ENCODE peak calls at places on chromosomes 16 and 17, in six cellular contexts. One of them, this sample, is unnamed.

GRCh38 chr16:81003610-81004460 is 2.9 kb downstream of the CMC2 start:
- DNase-seq in H9: no peak
- DNase-seq in heart right ventricle: no peak
- DNase-seq in MM.1S: peak; percentile 15
- DNase-seq in pancreas: no peak
- DNase-seq in mammary epithelial cell: peak; percentile 3
- DNase-seq in this sample: peak; percentile 6

GRCh38 chr17:82096709-82097186 is 1.3 kb downstream of the FASN start:
- DNase-seq in pancreas: peak; percentile 43
- DNase-seq in mammary epithelial cell: no peak
- DNase-seq in MM.1S: no peak
- DNase-seq in H9: no peak
- DNase-seq in heart right ventricle: no peak
- DNase-seq in this sample: no peak

GRCh38 chr17:8463089-8463488 is 27.4 kb downstream of the NDEL1 start:
- DNase-seq in pancreas: no peak
- DNase-seq in H9: no peak
- DNase-seq in heart right ventricle: no peak
- DNase-seq in mammary epithelial cell: peak; percentile 12
- DNase-seq in MM.1S: no peak
- DNase-seq in this sample: no peak

GRCh38 chr17:69581061-69581955 is 166.8 kb downstream of the MAP2K6 start:
- DNase-seq in H9: peak; percentile 34
- DNase-seq in mammary epithelial cell: no peak
- DNase-seq in heart right ventricle: peak; percentile 29
- DNase-seq in pancreas: no peak
- DNase-seq in MM.1S: peak; percentile 83
- DNase-seq in this sample: peak; percentile 50

GRCh38 chr17:29179232-29180036 is 764 bp downstream of the MYO18A start:
- DNase-seq in H9: peak; percentile 98
- DNase-seq in mammary epithelial cell: peak; percentile 85
- DNase-seq in heart right ventricle: peak; percentile 58
- DNase-seq in pancreas: peak; percentile 87
- DNase-seq in MM.1S: no peak
- DNase-seq in this sample: no peak

GRCh38 chr16:952321-952720 is 18.5 kb downstream of the LMF1 start:
- DNase-seq in H9: no peak
- DNase-seq in heart right ventricle: no peak
- DNase-seq in mammary epithelial cell: no peak
- DNase-seq in pancreas: no peak
- DNase-seq in MM.1S: no peak
- DNase-seq in this sample: no peak

GRCh38 chr16:3536851-3537250 is 36.0 kb downstream of the CLUAP1 start:
- DNase-seq in mammary epithelial cell: no peak
- DNase-seq in MM.1S: no peak
- DNase-seq in pancreas: no peak
- DNase-seq in heart right ventricle: peak; percentile 30
- DNase-seq in H9: no peak
- DNase-seq in this sample: no peak

GRCh38 chr16:4846503-4846900 is 586 bp downstream of the GLYR1 start:
- DNase-seq in heart right ventricle: peak; percentile 63
- DNase-seq in pancreas: no peak
- DNase-seq in mammary epithelial cell: peak; percentile 65
- DNase-seq in H9: peak; percentile 32
- DNase-seq in MM.1S: peak; percentile 60
- DNase-seq in this sample: peak; percentile 67

GRCh38 chr17:42680331-42680808 is 1.3 kb downstream of the CCR10 start:
- DNase-seq in mammary epithelial cell: no peak
- DNase-seq in H9: peak; percentile 75
- DNase-seq in pancreas: peak; percentile 64
- DNase-seq in heart right ventricle: peak; percentile 54
- DNase-seq in MM.1S: peak; percentile 7
- DNase-seq in this sample: no peak

GRCh38 chr17:11240041-11240801 is 792 bp upstream of the SHISA6 start:
- DNase-seq in heart right ventricle: peak; percentile 13
- DNase-seq in H9: peak; percentile 78
- DNase-seq in mammary epithelial cell: no peak
- DNase-seq in pancreas: no peak
- DNase-seq in MM.1S: no peak
- DNase-seq in this sample: no peak

GRCh38 chr17:76536511-76537287 is 810 bp downstream of the CYGB start:
- DNase-seq in mammary epithelial cell: no peak
- DNase-seq in MM.1S: no peak
- DNase-seq in heart right ventricle: no peak
- DNase-seq in H9: no peak
- DNase-seq in pancreas: no peak
- DNase-seq in this sample: no peak

GRCh38 chr16:1559446-1559975 is 26.0 kb downstream of the TMEM204 start:
- DNase-seq in pancreas: no peak
- DNase-seq in mammary epithelial cell: no peak
- DNase-seq in heart right ventricle: no peak
- DNase-seq in H9: no peak
- DNase-seq in MM.1S: no peak
- DNase-seq in this sample: no peak

GRCh38 chr17:13544292-13544691 is 57.4 kb downstream of the HS3ST3A1 start:
- DNase-seq in pancreas: no peak
- DNase-seq in MM.1S: no peak
- DNase-seq in mammary epithelial cell: peak; percentile 89
- DNase-seq in H9: no peak
- DNase-seq in heart right ventricle: no peak
- DNase-seq in this sample: peak; percentile 89

GRCh38 chr16:3607161-3607560 is 4.2 kb downstream of the SLX4 start:
- DNase-seq in pancreas: no peak
- DNase-seq in MM.1S: no peak
- DNase-seq in H9: no peak
- DNase-seq in mammary epithelial cell: no peak
- DNase-seq in heart right ventricle: no peak
- DNase-seq in this sample: no peak

GRCh38 chr16:17519556-17519955 is 48.8 kb upstream of the XYLT1 start:
- DNase-seq in pancreas: no peak
- DNase-seq in MM.1S: no peak
- DNase-seq in H9: no peak
- DNase-seq in mammary epithelial cell: no peak
- DNase-seq in heart right ventricle: no peak
- DNase-seq in this sample: no peak

GRCh38 chr17:60451071-60451470 is 28.8 kb downstream of the CHCT1 start:
- DNase-seq in pancreas: no peak
- DNase-seq in heart right ventricle: no peak
- DNase-seq in MM.1S: no peak
- DNase-seq in H9: no peak
- DNase-seq in mammary epithelial cell: no peak
- DNase-seq in this sample: no peak

GRCh38 chr16:48102083-48103008 is 53.4 kb downstream of the ABCC12 start:
- DNase-seq in MM.1S: no peak
- DNase-seq in mammary epithelial cell: no peak
- DNase-seq in pancreas: no peak
- DNase-seq in H9: no peak
- DNase-seq in heart right ventricle: no peak
- DNase-seq in this sample: no peak

GRCh38 chr17:42617956-42618431 is 8.5 kb downstream of the TUBG1 start:
- DNase-seq in heart right ventricle: no peak
- DNase-seq in pancreas: peak; percentile 50
- DNase-seq in MM.1S: peak; percentile 88
- DNase-seq in H9: no peak
- DNase-seq in mammary epithelial cell: peak; percentile 41
- DNase-seq in this sample: no peak

GRCh38 chr16:49986351-49987124 is 38.5 kb upstream of the CNEP1R1 start:
- DNase-seq in heart right ventricle: peak; percentile 7
- DNase-seq in MM.1S: no peak
- DNase-seq in H9: peak; percentile 39
- DNase-seq in pancreas: no peak
- DNase-seq in mammary epithelial cell: no peak
- DNase-seq in this sample: peak; percentile 68

GRCh38 chr17:14050616-14051015 is 18.7 kb upstream of the COX10 start:
- DNase-seq in H9: no peak
- DNase-seq in pancreas: no peak
- DNase-seq in mammary epithelial cell: no peak
- DNase-seq in heart right ventricle: no peak
- DNase-seq in MM.1S: no peak
- DNase-seq in this sample: no peak

GRCh38 chr17:46117117-46117516 is 76.1 kb downstream of the KANSL1 start:
- DNase-seq in heart right ventricle: no peak
- DNase-seq in H9: no peak
- DNase-seq in MM.1S: no peak
- DNase-seq in pancreas: no peak
- DNase-seq in mammary epithelial cell: no peak
- DNase-seq in this sample: no peak

GRCh38 chr16:56914896-56915295 is 17.0 kb upstream of the HERPUD1 start:
- DNase-seq in H9: no peak
- DNase-seq in MM.1S: no peak
- DNase-seq in pancreas: no peak
- DNase-seq in heart right ventricle: no peak
- DNase-seq in mammary epithelial cell: no peak
- DNase-seq in this sample: no peak

GRCh38 chr17:14575349-14575966 is 274.6 kb downstream of the HS3ST3B1 start:
- DNase-seq in heart right ventricle: no peak
- DNase-seq in mammary epithelial cell: peak; percentile 18
- DNase-seq in H9: no peak
- DNase-seq in MM.1S: no peak
- DNase-seq in pancreas: no peak
- DNase-seq in this sample: no peak

GRCh38 chr17:66633322-66633965 is 201.5 kb upstream of the CACNG5 start:
- DNase-seq in MM.1S: no peak
- DNase-seq in pancreas: no peak
- DNase-seq in H9: no peak
- DNase-seq in mammary epithelial cell: no peak
- DNase-seq in heart right ventricle: no peak
- DNase-seq in this sample: no peak

GRCh38 chr17:82876602-82877391 is 37.0 kb upstream of the ZNF750 start:
- DNase-seq in MM.1S: no peak
- DNase-seq in pancreas: peak; percentile 80
- DNase-seq in heart right ventricle: peak; percentile 82
- DNase-seq in mammary epithelial cell: peak; percentile 81
- DNase-seq in H9: peak; percentile 69
- DNase-seq in this sample: no peak

GRCh38 chr17:8726951-8727555 is 17.6 kb downstream of the CCDC42 start:
- DNase-seq in H9: peak; percentile 24
- DNase-seq in pancreas: no peak
- DNase-seq in mammary epithelial cell: peak; percentile 67
- DNase-seq in MM.1S: no peak
- DNase-seq in heart right ventricle: no peak
- DNase-seq in this sample: peak; percentile 37

DNA sequence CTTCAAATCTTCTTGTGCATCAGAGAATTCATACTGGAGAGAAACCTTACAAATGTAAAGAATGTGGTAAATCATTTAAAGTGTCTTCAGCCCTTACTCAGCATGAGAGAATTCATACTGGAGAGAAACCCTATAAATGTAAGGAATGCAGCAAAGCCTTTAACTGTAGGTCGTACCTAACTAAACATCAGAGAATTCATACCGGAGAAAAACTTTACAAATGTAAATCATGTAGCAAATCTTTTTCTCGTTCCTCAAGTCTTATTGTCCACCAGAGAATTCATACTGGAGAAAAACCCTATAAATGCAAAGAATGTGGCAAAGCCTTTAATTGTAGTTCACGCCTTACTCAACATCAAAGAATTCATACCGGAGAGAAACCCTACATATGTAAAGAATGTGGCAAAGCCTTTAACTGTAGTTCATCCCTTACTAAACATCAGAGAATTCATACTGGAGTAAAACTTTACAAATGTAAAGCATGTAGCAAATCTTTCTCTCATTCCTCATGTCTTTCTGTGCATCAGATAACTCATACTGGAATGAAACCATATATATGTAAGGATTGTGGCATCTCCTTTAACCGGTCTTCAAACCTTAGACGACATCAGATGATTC is 118.5 kb upstream of the ZNF267 start:
- DNase-seq in MM.1S: no peak
- DNase-seq in pancreas: no peak
- DNase-seq in H9: no peak
- DNase-seq in mammary epithelial cell: no peak
- DNase-seq in heart right ventricle: no peak
- DNase-seq in this sample: no peak
- H3K9me3 ChIP-seq in MM.1S: peaks cover 3% of the 10 kb centered on the region
- H3K9me3 ChIP-seq in pancreas: peaks cover 16% of the 10 kb centered on the region
- H3K9me3 ChIP-seq in H9: peaks cover 67% of the 10 kb centered on the region
- H3K9me3 ChIP-seq in mammary epithelial cell: peaks cover 56% of the 10 kb centered on the region
- H3K9me3 ChIP-seq in heart right ventricle: peaks cover 96% of the 10 kb centered on the region
- H3K9me3 ChIP-seq in this sample: peaks cover 21% of the 10 kb centered on the region

GRCh38 chr17:17684901-17685774 is 3.9 kb downstream of the RAI1 start:
- DNase-seq in H9: peak; percentile 64
- DNase-seq in pancreas: no peak
- DNase-seq in MM.1S: no peak
- DNase-seq in heart right ventricle: peak; percentile 64
- DNase-seq in mammary epithelial cell: peak; percentile 32
- DNase-seq in this sample: no peak
- H3K4me1 ChIP-seq in H9: peaks cover 8% of the 10 kb centered on the region
- H3K4me1 ChIP-seq in pancreas: peaks cover 6% of the 10 kb centered on the region
- H3K4me1 ChIP-seq in MM.1S: peaks cover 11% of the 10 kb centered on the region
- H3K4me1 ChIP-seq in heart right ventricle: peaks cover 31% of the 10 kb centered on the region
- H3K4me1 ChIP-seq in mammary epithelial cell: peaks cover 46% of the 10 kb centered on the region
- H3K4me1 ChIP-seq in this sample: peaks cover 73% of the 10 kb centered on the region

DNA sequence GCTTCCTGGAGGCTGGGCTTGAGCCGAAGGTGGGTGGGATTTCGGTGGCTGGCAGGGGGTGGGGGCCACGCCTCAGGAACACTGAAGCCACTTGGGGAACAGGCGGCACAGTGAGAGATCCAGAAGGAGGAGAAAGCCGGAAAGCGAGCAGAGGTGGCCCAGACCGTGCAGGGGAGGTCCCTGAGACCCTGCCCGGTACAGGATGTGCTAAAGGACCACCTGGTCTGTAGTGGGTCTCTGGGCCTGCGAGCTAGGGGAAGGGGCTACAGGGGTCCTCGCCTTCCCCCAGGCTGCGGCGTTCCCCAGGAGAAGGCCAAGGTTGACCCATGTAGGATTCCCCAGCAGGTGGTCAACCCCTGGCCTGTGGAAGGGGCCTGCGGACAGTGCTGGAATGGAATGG is at the start of gene TLE7:
- DNase-seq in heart right ventricle: no peak
- DNase-seq in MM.1S: no peak
- DNase-seq in H9: no peak
- DNase-seq in pancreas: no peak
- DNase-seq in mammary epithelial cell: no peak
- DNase-seq in this sample: no peak
- H3K9me3 ChIP-seq in heart right ventricle: peaks cover 48% of the 10 kb centered on the region
- H3K9me3 ChIP-seq in MM.1S: no peaks in the 10 kb centered on the region
- H3K9me3 ChIP-seq in H9: peaks cover 7% of the 10 kb centered on the region
- H3K9me3 ChIP-seq in pancreas: no peaks in the 10 kb centered on the region
- H3K9me3 ChIP-seq in mammary epithelial cell: peaks cover 35% of the 10 kb centered on the region
- H3K9me3 ChIP-seq in this sample: peaks cover 31% of the 10 kb centered on the region

DNA sequence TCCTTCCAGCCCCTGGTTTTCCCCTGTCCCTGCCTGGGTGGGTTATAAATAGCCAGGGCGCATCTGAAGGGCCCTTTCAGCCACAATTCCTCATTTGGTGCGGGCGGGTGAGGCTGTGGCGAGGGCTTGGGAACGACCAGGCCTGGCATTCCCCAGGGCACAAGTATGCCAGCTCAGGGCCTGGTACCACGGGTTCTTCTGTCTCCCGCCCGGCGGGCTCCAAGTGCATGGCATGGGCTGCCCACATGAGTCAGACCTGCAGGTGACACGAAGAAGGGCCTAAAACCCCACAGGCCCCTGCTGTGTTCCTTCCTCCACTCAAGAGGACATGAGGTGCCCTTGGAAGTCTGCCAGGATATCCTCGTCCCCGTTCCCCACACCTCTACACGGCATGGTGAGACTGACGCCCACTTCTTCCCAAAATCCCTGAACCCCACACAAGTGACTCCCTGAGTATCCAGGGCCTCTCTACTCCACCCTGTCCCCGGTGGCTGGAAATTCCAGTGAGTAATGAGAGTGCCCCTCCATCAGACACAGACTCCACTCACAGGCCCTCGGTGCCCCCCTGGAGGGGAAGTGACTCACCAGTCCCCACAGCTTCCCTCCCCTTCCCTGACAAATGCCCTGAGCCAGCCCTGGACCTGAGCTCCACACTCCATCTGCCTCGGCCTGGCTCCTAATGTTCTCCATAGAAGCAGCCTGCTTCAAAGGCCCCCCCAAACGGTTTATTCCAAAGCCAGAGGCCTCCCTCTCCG is 68.8 kb downstream of the ABR start:
- DNase-seq in heart right ventricle: peak; percentile 73
- DNase-seq in H9: peak; percentile 71
- DNase-seq in MM.1S: no peak
- DNase-seq in pancreas: no peak
- DNase-seq in mammary epithelial cell: peak; percentile 96
- DNase-seq in this sample: peak; percentile 94
- H3K4me1 ChIP-seq in heart right ventricle: peaks cover 64% of the 10 kb centered on the region
- H3K4me1 ChIP-seq in H9: peaks cover 5% of the 10 kb centered on the region
- H3K4me1 ChIP-seq in MM.1S: peaks cover 27% of the 10 kb centered on the region
- H3K4me1 ChIP-seq in pancreas: peaks cover 1% of the 10 kb centered on the region
- H3K4me1 ChIP-seq in mammary epithelial cell: peaks cover 53% of the 10 kb centered on the region
- H3K4me1 ChIP-seq in this sample: peaks cover 57% of the 10 kb centered on the region